ENCODE peak calls at places on chromosomes 4 and X, in six cellular contexts. One of them, this sample, is unnamed.
A peak's percentile ranks its signal among the peaks of the same experiment; 100 is the strongest.

GRCh38 chr4:140138428-140138827 is 15.6 kb downstream of the MAML3 start:
- DNase-seq in cardiac muscle cell: no peak
- DNase-seq in HCT116: no peak
- DNase-seq in mucosa of descending colon: no peak
- DNase-seq in fibroblast of lung: no peak
- DNase-seq in kidney epithelial cell: no peak
- DNase-seq in this sample: no peak

GRCh38 chr4:114807759-114808404 is 209.3 kb downstream of the UGT8 start:
- DNase-seq in cardiac muscle cell: peak; percentile 19
- DNase-seq in HCT116: peak; percentile 42
- DNase-seq in mucosa of descending colon: no peak
- DNase-seq in fibroblast of lung: peak; percentile 7
- DNase-seq in kidney epithelial cell: no peak
- DNase-seq in this sample: no peak

GRCh38 chr4:140240237-140240636 is 86.3 kb upstream of the MAML3 start:
- DNase-seq in cardiac muscle cell: no peak
- DNase-seq in HCT116: no peak
- DNase-seq in mucosa of descending colon: no peak
- DNase-seq in fibroblast of lung: no peak
- DNase-seq in kidney epithelial cell: no peak
- DNase-seq in this sample: no peak

GRCh38 chrX:38717871-38718270 is 83.4 kb upstream of the MID1IP1 start:
- DNase-seq in cardiac muscle cell: peak; percentile 23
- DNase-seq in HCT116: peak; percentile 16
- DNase-seq in mucosa of descending colon: no peak
- DNase-seq in fibroblast of lung: peak; percentile 26
- DNase-seq in kidney epithelial cell: no peak
- DNase-seq in this sample: no peak

GRCh38 chr4:114226178-114226577 is 246.7 kb upstream of the ARSJ start:
- DNase-seq in cardiac muscle cell: no peak
- DNase-seq in HCT116: no peak
- DNase-seq in mucosa of descending colon: no peak
- DNase-seq in fibroblast of lung: peak; percentile 25
- DNase-seq in kidney epithelial cell: no peak
- DNase-seq in this sample: no peak

GRCh38 chr4:146107587-146107986 is 67.9 kb upstream of the LSM6 start:
- DNase-seq in cardiac muscle cell: no peak
- DNase-seq in HCT116: no peak
- DNase-seq in mucosa of descending colon: no peak
- DNase-seq in fibroblast of lung: no peak
- DNase-seq in kidney epithelial cell: no peak
- DNase-seq in this sample: no peak

GRCh38 chr4:27357283-27357682 is 496.6 kb downstream of the STIM2 start:
- DNase-seq in cardiac muscle cell: peak; percentile 9
- DNase-seq in HCT116: no peak
- DNase-seq in mucosa of descending colon: no peak
- DNase-seq in fibroblast of lung: no peak
- DNase-seq in kidney epithelial cell: no peak
- DNase-seq in this sample: no peak

GRCh38 chrX:97159916-97160800 is 276.4 kb downstream of the RPA4 start:
- DNase-seq in cardiac muscle cell: no peak
- DNase-seq in HCT116: no peak
- DNase-seq in mucosa of descending colon: no peak
- DNase-seq in fibroblast of lung: peak; percentile 1
- DNase-seq in kidney epithelial cell: no peak
- DNase-seq in this sample: no peak

GRCh38 chrX:130902446-130902782 is 595 bp downstream of the ENOX2 start:
- DNase-seq in cardiac muscle cell: no peak
- DNase-seq in HCT116: no peak
- DNase-seq in mucosa of descending colon: no peak
- DNase-seq in fibroblast of lung: no peak
- DNase-seq in kidney epithelial cell: no peak
- DNase-seq in this sample: no peak

GRCh38 chr4:89316187-89316586 is 8.6 kb upstream of the GPRIN3 start:
- DNase-seq in cardiac muscle cell: peak; percentile 15
- DNase-seq in HCT116: no peak
- DNase-seq in mucosa of descending colon: no peak
- DNase-seq in fibroblast of lung: peak; percentile 8
- DNase-seq in kidney epithelial cell: no peak
- DNase-seq in this sample: no peak

GRCh38 chrX:73765776-73766465 is 202.9 kb downstream of the CHIC1 start:
- DNase-seq in cardiac muscle cell: no peak
- DNase-seq in HCT116: no peak
- DNase-seq in mucosa of descending colon: no peak
- DNase-seq in fibroblast of lung: no peak
- DNase-seq in kidney epithelial cell: no peak
- DNase-seq in this sample: no peak

GRCh38 chr4:764405-765169 is 59.0 kb downstream of the PCGF3 start:
- DNase-seq in cardiac muscle cell: no peak
- DNase-seq in HCT116: no peak
- DNase-seq in mucosa of descending colon: peak; percentile 38
- DNase-seq in fibroblast of lung: no peak
- DNase-seq in kidney epithelial cell: no peak
- DNase-seq in this sample: peak; percentile 14
- H3K36me3 ChIP-seq in cardiac muscle cell: peaks cover 14% of the 10 kb centered on the region
- H3K36me3 ChIP-seq in HCT116: peaks cover 34% of the 10 kb centered on the region
- H3K36me3 ChIP-seq in mucosa of descending colon: no peaks in the 10 kb centered on the region
- H3K36me3 ChIP-seq in fibroblast of lung: peaks cover 37% of the 10 kb centered on the region
- H3K36me3 ChIP-seq in kidney epithelial cell: peaks cover 5% of the 10 kb centered on the region
- H3K36me3 ChIP-seq in this sample: peaks cover 78% of the 10 kb centered on the region

GRCh38 chr4:56003606-56004005 is 54.9 kb downstream of the CEP135 start:
- DNase-seq in cardiac muscle cell: no peak
- DNase-seq in HCT116: no peak
- DNase-seq in mucosa of descending colon: no peak
- DNase-seq in fibroblast of lung: no peak
- DNase-seq in kidney epithelial cell: no peak
- DNase-seq in this sample: no peak
- H3K36me3 ChIP-seq in cardiac muscle cell: no peaks in the 10 kb centered on the region
- H3K36me3 ChIP-seq in HCT116: peaks cover 12% of the 10 kb centered on the region
- H3K36me3 ChIP-seq in mucosa of descending colon: no peaks in the 10 kb centered on the region
- H3K36me3 ChIP-seq in fibroblast of lung: no peaks in the 10 kb centered on the region
- H3K36me3 ChIP-seq in kidney epithelial cell: peaks cover 1% of the 10 kb centered on the region
- H3K36me3 ChIP-seq in this sample: peaks cover 7% of the 10 kb centered on the region

GRCh38 chrX:55919367-55920221 is 202.0 kb downstream of the RRAGB start:
- DNase-seq in cardiac muscle cell: no peak
- DNase-seq in HCT116: no peak
- DNase-seq in mucosa of descending colon: peak; percentile 57
- DNase-seq in fibroblast of lung: no peak
- DNase-seq in kidney epithelial cell: no peak
- DNase-seq in this sample: no peak

DNA sequence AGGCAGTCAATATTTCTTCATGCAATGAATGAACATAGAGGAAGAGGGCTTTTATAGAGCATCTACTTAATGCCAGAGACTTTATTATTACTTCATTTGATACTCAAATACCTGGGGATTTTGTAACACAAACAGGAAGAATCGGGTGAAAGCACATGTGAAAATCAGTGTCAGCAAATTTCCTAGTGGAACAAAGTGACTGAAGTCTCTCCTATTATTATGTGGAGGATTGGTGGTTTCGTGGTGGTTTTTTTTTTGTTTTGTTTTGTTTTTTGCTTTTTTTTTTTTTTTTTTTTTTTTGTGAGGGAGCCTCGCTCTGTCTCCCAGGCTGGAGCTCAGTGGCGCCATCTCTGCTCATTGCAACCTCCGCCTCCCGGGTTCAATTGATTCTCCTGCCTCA is 207.0 kb downstream of the RRAGB start:
- DNase-seq in cardiac muscle cell: no peak
- DNase-seq in HCT116: no peak
- DNase-seq in mucosa of descending colon: no peak
- DNase-seq in fibroblast of lung: no peak
- DNase-seq in kidney epithelial cell: no peak
- DNase-seq in this sample: no peak
- H3K36me3 ChIP-seq in cardiac muscle cell: no peaks in the 10 kb centered on the region
- H3K36me3 ChIP-seq in HCT116: no peaks in the 10 kb centered on the region
- H3K36me3 ChIP-seq in mucosa of descending colon: no peaks in the 10 kb centered on the region
- H3K36me3 ChIP-seq in fibroblast of lung: no peaks in the 10 kb centered on the region
- H3K36me3 ChIP-seq in kidney epithelial cell: no peaks in the 10 kb centered on the region
- H3K36me3 ChIP-seq in this sample: no peaks in the 10 kb centered on the region

GRCh38 chr4:99615210-99615834 is 40.7 kb downstream of the MTTP start:
- DNase-seq in cardiac muscle cell: no peak
- DNase-seq in HCT116: no peak
- DNase-seq in mucosa of descending colon: no peak
- DNase-seq in fibroblast of lung: no peak
- DNase-seq in kidney epithelial cell: no peak
- DNase-seq in this sample: no peak

GRCh38 chr4:99614491-99614890 is 39.9 kb downstream of the MTTP start:
- DNase-seq in cardiac muscle cell: no peak
- DNase-seq in HCT116: no peak
- DNase-seq in mucosa of descending colon: no peak
- DNase-seq in fibroblast of lung: no peak
- DNase-seq in kidney epithelial cell: no peak
- DNase-seq in this sample: no peak

GRCh38 chr4:99612281-99612680 is 37.7 kb downstream of the MTTP start:
- DNase-seq in cardiac muscle cell: no peak
- DNase-seq in HCT116: no peak
- DNase-seq in mucosa of descending colon: no peak
- DNase-seq in fibroblast of lung: no peak
- DNase-seq in kidney epithelial cell: no peak
- DNase-seq in this sample: no peak

GRCh38 chr4:99612704-99613103 is 38.1 kb downstream of the MTTP start:
- DNase-seq in cardiac muscle cell: no peak
- DNase-seq in HCT116: no peak
- DNase-seq in mucosa of descending colon: no peak
- DNase-seq in fibroblast of lung: no peak
- DNase-seq in kidney epithelial cell: no peak
- DNase-seq in this sample: no peak

DNA sequence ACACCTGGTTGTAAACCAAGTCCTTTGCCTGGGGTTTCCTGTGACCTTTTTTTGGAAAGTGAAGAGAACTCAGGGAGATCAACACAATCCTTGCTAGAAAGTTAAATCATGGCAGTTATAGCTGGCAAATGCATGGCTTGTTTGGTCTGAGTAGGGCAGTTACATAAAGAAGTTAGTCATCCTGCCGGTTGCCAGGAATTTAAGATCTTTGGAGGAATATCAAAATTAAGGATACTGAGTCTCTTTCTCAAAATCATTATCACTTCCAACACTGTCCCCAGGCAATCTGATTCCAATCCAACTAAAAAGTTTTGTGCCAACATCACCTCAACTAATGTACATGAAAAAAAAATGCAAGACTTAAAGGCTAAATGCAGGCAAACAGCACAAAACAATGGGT is 40.3 kb downstream of the C4orf54 start:
- DNase-seq in cardiac muscle cell: no peak
- DNase-seq in HCT116: no peak
- DNase-seq in mucosa of descending colon: no peak
- DNase-seq in fibroblast of lung: peak; percentile 1
- DNase-seq in kidney epithelial cell: no peak
- DNase-seq in this sample: no peak
- H3K36me3 ChIP-seq in cardiac muscle cell: no peaks in the 10 kb centered on the region
- H3K36me3 ChIP-seq in HCT116: no peaks in the 10 kb centered on the region
- H3K36me3 ChIP-seq in mucosa of descending colon: no peaks in the 10 kb centered on the region
- H3K36me3 ChIP-seq in fibroblast of lung: no peaks in the 10 kb centered on the region
- H3K36me3 ChIP-seq in kidney epithelial cell: no peaks in the 10 kb centered on the region
- H3K36me3 ChIP-seq in this sample: no peaks in the 10 kb centered on the region

DNA sequence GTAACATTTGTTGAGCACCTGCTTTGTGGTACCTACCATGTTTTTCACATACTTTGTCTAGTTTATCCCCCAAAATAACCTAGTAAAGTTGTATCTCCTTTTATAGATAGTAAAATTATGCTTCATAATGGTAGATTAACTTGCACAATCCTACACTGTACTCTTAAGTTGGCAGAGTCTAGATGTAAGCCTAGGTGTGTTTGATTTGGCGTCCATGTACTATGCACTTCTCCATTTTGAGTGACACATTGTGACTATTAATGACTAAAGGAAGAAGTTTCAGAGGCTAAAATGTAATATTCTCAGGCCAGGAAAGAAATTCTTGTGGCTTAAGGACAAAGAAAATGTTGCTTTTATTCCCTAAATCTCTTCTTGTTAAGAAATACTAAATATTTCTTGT is 15.4 kb downstream of the PLK4 start:
- DNase-seq in cardiac muscle cell: no peak
- DNase-seq in HCT116: no peak
- DNase-seq in mucosa of descending colon: no peak
- DNase-seq in fibroblast of lung: no peak
- DNase-seq in kidney epithelial cell: no peak
- DNase-seq in this sample: no peak
- H3K36me3 ChIP-seq in cardiac muscle cell: peaks cover 28% of the 10 kb centered on the region
- H3K36me3 ChIP-seq in HCT116: peaks cover 42% of the 10 kb centered on the region
- H3K36me3 ChIP-seq in mucosa of descending colon: no peaks in the 10 kb centered on the region
- H3K36me3 ChIP-seq in fibroblast of lung: no peaks in the 10 kb centered on the region
- H3K36me3 ChIP-seq in kidney epithelial cell: no peaks in the 10 kb centered on the region
- H3K36me3 ChIP-seq in this sample: no peaks in the 10 kb centered on the region

GRCh38 chr4:8391972-8392371 is 48.6 kb downstream of the ACOX3 start:
- DNase-seq in cardiac muscle cell: peak; percentile 94
- DNase-seq in HCT116: no peak
- DNase-seq in mucosa of descending colon: no peak
- DNase-seq in fibroblast of lung: peak; percentile 96
- DNase-seq in kidney epithelial cell: no peak
- DNase-seq in this sample: peak; percentile 83
- H3K36me3 ChIP-seq in cardiac muscle cell: peaks cover 16% of the 10 kb centered on the region
- H3K36me3 ChIP-seq in HCT116: no peaks in the 10 kb centered on the region
- H3K36me3 ChIP-seq in mucosa of descending colon: no peaks in the 10 kb centered on the region
- H3K36me3 ChIP-seq in fibroblast of lung: peaks cover 6% of the 10 kb centered on the region
- H3K36me3 ChIP-seq in kidney epithelial cell: no peaks in the 10 kb centered on the region
- H3K36me3 ChIP-seq in this sample: no peaks in the 10 kb centered on the region

GRCh38 chr4:39305902-39306677 is 60.1 kb downstream of the RFC1 start:
- DNase-seq in cardiac muscle cell: no peak
- DNase-seq in HCT116: no peak
- DNase-seq in mucosa of descending colon: no peak
- DNase-seq in fibroblast of lung: peak; percentile 33
- DNase-seq in kidney epithelial cell: no peak
- DNase-seq in this sample: no peak
- H3K36me3 ChIP-seq in cardiac muscle cell: peaks cover 59% of the 10 kb centered on the region
- H3K36me3 ChIP-seq in HCT116: peaks cover 40% of the 10 kb centered on the region
- H3K36me3 ChIP-seq in mucosa of descending colon: no peaks in the 10 kb centered on the region
- H3K36me3 ChIP-seq in fibroblast of lung: peaks cover 7% of the 10 kb centered on the region
- H3K36me3 ChIP-seq in kidney epithelial cell: peaks cover 3% of the 10 kb centered on the region
- H3K36me3 ChIP-seq in this sample: peaks cover 6% of the 10 kb centered on the region

DNA sequence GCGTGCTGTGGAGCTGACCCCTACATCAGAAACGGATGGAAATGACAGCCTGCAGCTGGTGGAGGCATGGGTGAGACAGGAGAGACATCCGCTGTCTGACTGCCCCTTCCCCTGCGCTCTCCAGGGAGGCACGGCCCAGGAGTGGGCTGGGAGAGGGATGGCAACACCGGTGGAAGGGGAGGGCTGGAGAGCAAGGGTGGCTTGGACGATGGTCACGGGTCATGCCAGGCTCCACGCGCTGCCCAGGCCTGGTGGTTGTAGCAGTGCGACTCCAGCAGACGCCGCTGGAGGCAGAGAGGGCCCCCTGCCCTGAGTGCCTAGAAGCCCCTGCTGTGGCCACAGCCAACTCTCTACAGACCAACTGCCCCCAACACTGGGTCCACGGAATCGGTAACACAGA is 47.9 kb downstream of the GAK start:
- DNase-seq in cardiac muscle cell: no peak
- DNase-seq in HCT116: no peak
- DNase-seq in mucosa of descending colon: no peak
- DNase-seq in fibroblast of lung: no peak
- DNase-seq in kidney epithelial cell: no peak
- DNase-seq in this sample: no peak
- H3K36me3 ChIP-seq in cardiac muscle cell: no peaks in the 10 kb centered on the region
- H3K36me3 ChIP-seq in HCT116: peaks cover 12% of the 10 kb centered on the region
- H3K36me3 ChIP-seq in mucosa of descending colon: peaks cover 7% of the 10 kb centered on the region
- H3K36me3 ChIP-seq in fibroblast of lung: peaks cover 41% of the 10 kb centered on the region
- H3K36me3 ChIP-seq in kidney epithelial cell: peaks cover 3% of the 10 kb centered on the region
- H3K36me3 ChIP-seq in this sample: no peaks in the 10 kb centered on the region

This sample was measured in psoas muscle.